ENCODE peak calls at places on chromosomes 7 and 10, in seven cellular contexts. One of them, this sample, is unnamed.

GRCh38 chr7:30327813-30328212 is 43.4 kb downstream of the ZNRF2 start:
- DNase-seq in WTC11: no peak
- DNase-seq in bronchial epithelial cell: peak; percentile 65
- DNase-seq in Calu3: peak; percentile 20
- DNase-seq in heart left ventricle: no peak
- DNase-seq in SK-N-SH: no peak
- DNase-seq in left ventricle myocardium inferior: no peak
- DNase-seq in this sample: no peak

GRCh38 chr7:106284516-106285050 is at the start of gene NAMPT:
- DNase-seq in WTC11: peak; percentile 69
- DNase-seq in bronchial epithelial cell: no peak
- DNase-seq in Calu3: peak; percentile 65
- DNase-seq in heart left ventricle: peak; percentile 59
- DNase-seq in SK-N-SH: peak; percentile 81
- DNase-seq in left ventricle myocardium inferior: peak; percentile 60
- DNase-seq in this sample: peak; percentile 55

GRCh38 chr10:89042547-89042946 is 51.9 kb downstream of the FAS start:
- DNase-seq in WTC11: no peak
- DNase-seq in bronchial epithelial cell: peak; percentile 98
- DNase-seq in Calu3: no peak
- DNase-seq in heart left ventricle: no peak
- DNase-seq in SK-N-SH: no peak
- DNase-seq in left ventricle myocardium inferior: no peak
- DNase-seq in this sample: no peak

GRCh38 chr7:159015081-159015893 is 129.4 kb downstream of the VIPR2 start:
- DNase-seq in WTC11: no peak
- DNase-seq in bronchial epithelial cell: no peak
- DNase-seq in Calu3: no peak
- DNase-seq in heart left ventricle: peak; percentile 87
- DNase-seq in SK-N-SH: no peak
- DNase-seq in left ventricle myocardium inferior: peak; percentile 81
- DNase-seq in this sample: no peak

GRCh38 chr7:44281811-44282600 is 43.4 kb downstream of the CAMK2B start:
- DNase-seq in WTC11: peak; percentile 6
- DNase-seq in bronchial epithelial cell: no peak
- DNase-seq in Calu3: no peak
- DNase-seq in heart left ventricle: no peak
- DNase-seq in SK-N-SH: peak; percentile 29
- DNase-seq in left ventricle myocardium inferior: peak; percentile 6
- DNase-seq in this sample: no peak

GRCh38 chr7:4879401-4880081 is 4.0 kb downstream of the RADIL start:
- DNase-seq in WTC11: no peak
- DNase-seq in bronchial epithelial cell: no peak
- DNase-seq in Calu3: no peak
- DNase-seq in heart left ventricle: peak; percentile 45
- DNase-seq in SK-N-SH: no peak
- DNase-seq in left ventricle myocardium inferior: no peak
- DNase-seq in this sample: no peak

GRCh38 chr7:135490783-135491182 is 19.1 kb downstream of the CNOT4 start:
- DNase-seq in WTC11: no peak
- DNase-seq in bronchial epithelial cell: peak; percentile 61
- DNase-seq in Calu3: peak; percentile 24
- DNase-seq in heart left ventricle: no peak
- DNase-seq in SK-N-SH: no peak
- DNase-seq in left ventricle myocardium inferior: no peak
- DNase-seq in this sample: no peak

GRCh38 chr10:87700031-87700796 is 40.5 kb downstream of the PAPSS2 start:
- DNase-seq in WTC11: no peak
- DNase-seq in bronchial epithelial cell: peak; percentile 57
- DNase-seq in Calu3: no peak
- DNase-seq in heart left ventricle: no peak
- DNase-seq in SK-N-SH: no peak
- DNase-seq in left ventricle myocardium inferior: no peak
- DNase-seq in this sample: no peak

GRCh38 chr7:141320287-141320686 is 230.9 kb upstream of the AGK start:
- DNase-seq in WTC11: no peak
- DNase-seq in bronchial epithelial cell: no peak
- DNase-seq in Calu3: no peak
- DNase-seq in heart left ventricle: no peak
- DNase-seq in SK-N-SH: no peak
- DNase-seq in left ventricle myocardium inferior: no peak
- DNase-seq in this sample: no peak

GRCh38 chr10:62437696-62438095 is 63.5 kb downstream of the ZNF365 start:
- DNase-seq in WTC11: no peak
- DNase-seq in bronchial epithelial cell: peak; percentile 69
- DNase-seq in Calu3: peak; percentile 59
- DNase-seq in heart left ventricle: no peak
- DNase-seq in SK-N-SH: peak; percentile 29
- DNase-seq in left ventricle myocardium inferior: no peak
- DNase-seq in this sample: peak; percentile 27

GRCh38 chr10:3741688-3742461 is 43.1 kb downstream of the KLF6 start:
- DNase-seq in WTC11: no peak
- DNase-seq in bronchial epithelial cell: no peak
- DNase-seq in Calu3: no peak
- DNase-seq in heart left ventricle: no peak
- DNase-seq in SK-N-SH: no peak
- DNase-seq in left ventricle myocardium inferior: no peak
- DNase-seq in this sample: no peak

GRCh38 chr10:69397972-69398371 is 18.7 kb downstream of the TACR2 start:
- DNase-seq in WTC11: no peak
- DNase-seq in bronchial epithelial cell: no peak
- DNase-seq in Calu3: no peak
- DNase-seq in heart left ventricle: no peak
- DNase-seq in SK-N-SH: peak; percentile 76
- DNase-seq in left ventricle myocardium inferior: no peak
- DNase-seq in this sample: no peak

GRCh38 chr10:110337906-110338305 is 33.2 kb upstream of the SMNDC1 start:
- DNase-seq in WTC11: no peak
- DNase-seq in bronchial epithelial cell: no peak
- DNase-seq in Calu3: no peak
- DNase-seq in heart left ventricle: no peak
- DNase-seq in SK-N-SH: no peak
- DNase-seq in left ventricle myocardium inferior: no peak
- DNase-seq in this sample: no peak

GRCh38 chr7:47683485-47683898 is 101.6 kb upstream of the TNS3 start:
- DNase-seq in WTC11: no peak
- DNase-seq in bronchial epithelial cell: no peak
- DNase-seq in Calu3: no peak
- DNase-seq in heart left ventricle: no peak
- DNase-seq in SK-N-SH: no peak
- DNase-seq in left ventricle myocardium inferior: no peak
- DNase-seq in this sample: no peak

GRCh38 chr10:4485611-4486010 is 340.4 kb upstream of the AKR1E2 start:
- DNase-seq in WTC11: no peak
- DNase-seq in bronchial epithelial cell: no peak
- DNase-seq in Calu3: no peak
- DNase-seq in heart left ventricle: no peak
- DNase-seq in SK-N-SH: no peak
- DNase-seq in left ventricle myocardium inferior: no peak
- DNase-seq in this sample: no peak

GRCh38 chr7:47621985-47622561 is 40.2 kb upstream of the TNS3 start:
- DNase-seq in WTC11: no peak
- DNase-seq in bronchial epithelial cell: no peak
- DNase-seq in Calu3: no peak
- DNase-seq in heart left ventricle: peak; percentile 33
- DNase-seq in SK-N-SH: no peak
- DNase-seq in left ventricle myocardium inferior: no peak
- DNase-seq in this sample: no peak

GRCh38 chr7:34652784-34653183 is 5.2 kb upstream of the NPSR1 start:
- DNase-seq in WTC11: no peak
- DNase-seq in bronchial epithelial cell: no peak
- DNase-seq in Calu3: peak; percentile 67
- DNase-seq in heart left ventricle: no peak
- DNase-seq in SK-N-SH: no peak
- DNase-seq in left ventricle myocardium inferior: no peak
- DNase-seq in this sample: no peak

GRCh38 chr7:2036786-2037185 is 196.0 kb downstream of the MAD1L1 start:
- DNase-seq in WTC11: peak; percentile 2
- DNase-seq in bronchial epithelial cell: no peak
- DNase-seq in Calu3: no peak
- DNase-seq in heart left ventricle: no peak
- DNase-seq in SK-N-SH: peak; percentile 23
- DNase-seq in left ventricle myocardium inferior: peak; percentile 3
- DNase-seq in this sample: no peak

GRCh38 chr7:142104550-142105527 is 6.7 kb upstream of the MGAM2 start:
- DNase-seq in WTC11: no peak
- DNase-seq in bronchial epithelial cell: peak; percentile 96
- DNase-seq in Calu3: peak; percentile 50
- DNase-seq in heart left ventricle: no peak
- DNase-seq in SK-N-SH: no peak
- DNase-seq in left ventricle myocardium inferior: no peak
- DNase-seq in this sample: no peak

DNA sequence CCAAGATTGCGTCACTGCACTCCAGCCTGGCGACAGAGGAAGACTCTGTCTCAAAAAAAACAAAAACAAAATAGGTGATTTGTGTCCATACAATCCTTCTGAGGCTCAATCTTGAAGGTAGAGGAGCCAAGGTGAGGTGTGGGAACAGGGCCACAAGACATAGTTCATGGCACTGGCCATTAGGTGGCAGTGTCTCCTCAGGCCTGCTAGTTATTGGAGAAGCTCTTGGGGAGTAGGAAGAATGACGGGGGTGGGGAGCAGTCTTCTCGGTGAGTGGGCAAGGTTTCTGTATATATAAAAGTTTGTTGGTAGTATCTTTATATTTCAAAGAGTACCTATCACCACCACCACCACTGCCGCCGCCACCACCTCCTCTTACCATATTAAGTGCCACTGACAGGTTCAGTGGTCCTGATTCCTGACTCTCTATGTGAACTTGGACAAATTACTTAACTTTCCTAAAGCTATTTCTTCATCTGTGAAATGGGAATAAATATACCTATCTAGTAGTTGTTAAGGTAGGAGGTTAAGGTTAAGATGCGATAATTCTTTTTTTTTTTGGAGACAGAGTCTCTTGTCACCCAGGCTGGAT is 24.0 kb downstream of the CCSER2 start:
- DNase-seq in WTC11: peak; percentile 82
- DNase-seq in bronchial epithelial cell: peak; percentile 65
- DNase-seq in Calu3: peak; percentile 53
- DNase-seq in heart left ventricle: peak; percentile 39
- DNase-seq in SK-N-SH: peak; percentile 65
- DNase-seq in left ventricle myocardium inferior: no peak
- DNase-seq in this sample: peak; percentile 64
- TF ChIP-seq CTCF in WTC11: peak; percentile 62
- TF ChIP-seq CTCF in bronchial epithelial cell: peak; percentile 80
- TF ChIP-seq CTCF in Calu3: peak; percentile 45
- TF ChIP-seq CTCF in heart left ventricle: peak; percentile 73
- TF ChIP-seq CTCF in SK-N-SH: peak; percentile 80
- TF ChIP-seq CTCF in left ventricle myocardium inferior: peak; percentile 76
- TF ChIP-seq CTCF in this sample: peak; percentile 60

DNA sequence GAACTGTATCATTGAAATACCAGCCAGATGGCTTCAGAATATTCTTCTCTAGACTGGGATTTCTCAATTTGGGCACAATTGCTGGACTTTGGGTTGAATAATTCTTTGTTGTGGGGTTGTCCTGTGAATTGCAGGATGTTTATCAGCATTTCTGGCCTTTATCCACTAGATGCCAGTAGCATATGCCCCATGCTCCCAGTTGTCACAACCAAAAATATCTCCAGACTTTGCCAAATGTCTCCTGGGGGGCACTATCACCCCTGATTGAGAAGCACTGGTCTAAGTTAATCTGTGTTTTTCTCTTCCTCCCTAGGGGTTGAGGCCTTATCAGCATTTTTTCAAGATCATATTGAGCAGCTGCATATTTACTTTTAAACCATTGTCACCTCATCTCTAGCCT is 204.9 kb upstream of the SP8 start:
- DNase-seq in WTC11: no peak
- DNase-seq in bronchial epithelial cell: peak; percentile 27
- DNase-seq in Calu3: no peak
- DNase-seq in heart left ventricle: no peak
- DNase-seq in SK-N-SH: no peak
- DNase-seq in left ventricle myocardium inferior: no peak
- DNase-seq in this sample: no peak
- TF ChIP-seq CTCF in WTC11: no peak
- TF ChIP-seq CTCF in bronchial epithelial cell: peak; percentile 63
- TF ChIP-seq CTCF in Calu3: peak; percentile 44
- TF ChIP-seq CTCF in heart left ventricle: no peak
- TF ChIP-seq CTCF in SK-N-SH: no peak
- TF ChIP-seq CTCF in left ventricle myocardium inferior: no peak
- TF ChIP-seq CTCF in this sample: no peak

GRCh38 chr7:112462236-112462635 is 12.0 kb downstream of the IFRD1 start:
- DNase-seq in WTC11: no peak
- DNase-seq in bronchial epithelial cell: peak; percentile 94
- DNase-seq in Calu3: peak; percentile 69
- DNase-seq in heart left ventricle: peak; percentile 46
- DNase-seq in SK-N-SH: no peak
- DNase-seq in left ventricle myocardium inferior: no peak
- DNase-seq in this sample: no peak

DNA sequence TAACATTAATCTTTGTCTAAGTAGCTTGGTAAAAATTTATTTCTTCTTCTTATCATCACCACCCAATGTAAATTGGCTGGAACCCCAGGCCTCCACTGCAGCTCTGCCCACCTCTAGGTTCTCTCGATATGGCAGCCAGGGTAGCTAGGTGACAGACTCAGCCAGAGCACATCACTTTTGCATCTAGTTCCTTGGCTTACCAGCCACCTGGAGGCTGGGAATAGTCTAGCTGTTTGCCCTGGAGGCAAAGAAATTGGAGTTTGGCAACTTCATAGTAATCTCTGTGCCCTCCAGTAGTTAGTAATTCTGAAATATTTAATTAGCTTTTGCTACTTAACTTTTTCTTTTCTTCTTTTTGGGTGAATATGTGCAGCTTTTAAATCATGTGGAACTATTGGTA is 9.4 kb downstream of the IFRD1 start:
- DNase-seq in WTC11: no peak
- DNase-seq in bronchial epithelial cell: no peak
- DNase-seq in Calu3: no peak
- DNase-seq in heart left ventricle: no peak
- DNase-seq in SK-N-SH: no peak
- DNase-seq in left ventricle myocardium inferior: no peak
- DNase-seq in this sample: no peak
- TF ChIP-seq CTCF in WTC11: no peak
- TF ChIP-seq CTCF in bronchial epithelial cell: no peak
- TF ChIP-seq CTCF in Calu3: no peak
- TF ChIP-seq CTCF in heart left ventricle: no peak
- TF ChIP-seq CTCF in SK-N-SH: no peak
- TF ChIP-seq CTCF in left ventricle myocardium inferior: no peak
- TF ChIP-seq CTCF in this sample: no peak

DNA sequence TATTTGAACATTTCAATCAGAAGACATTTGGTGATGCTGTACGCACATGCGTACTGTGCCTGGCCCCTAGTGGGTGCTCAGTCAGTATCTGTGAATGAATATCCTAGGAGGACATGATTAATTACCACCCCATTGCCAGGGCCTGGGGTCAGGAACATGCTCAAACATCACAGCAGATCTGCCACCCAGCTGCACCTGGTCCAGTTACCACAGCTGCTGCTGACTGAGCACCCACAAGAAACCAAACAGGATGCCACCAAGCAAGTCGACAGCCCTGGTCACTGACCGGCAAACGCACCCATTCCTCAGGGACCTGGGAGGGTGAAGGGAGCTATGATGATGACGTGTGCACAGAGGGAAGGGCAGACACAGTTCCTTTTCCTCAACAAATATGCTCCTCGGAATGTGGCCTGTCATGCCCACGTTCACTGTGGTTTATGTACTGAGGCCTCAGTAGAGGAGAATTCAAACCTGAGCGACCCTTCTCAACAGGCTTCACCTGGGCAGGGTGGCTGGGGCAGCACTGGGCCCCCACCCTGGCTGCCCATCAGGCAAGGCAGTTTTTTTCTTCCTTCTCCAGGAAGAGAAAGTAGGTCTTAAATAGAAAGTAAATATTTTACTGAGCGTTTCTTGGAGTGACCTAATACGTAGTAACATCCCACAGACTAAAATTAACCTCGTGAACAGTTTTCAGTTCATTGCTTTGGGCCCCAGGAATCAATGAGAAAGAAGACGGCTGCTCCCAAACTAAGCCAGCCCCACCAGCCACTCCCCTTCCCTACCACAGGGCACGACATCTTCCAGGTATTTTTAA is 13.4 kb downstream of the CTBP2 start:
- DNase-seq in WTC11: no peak
- DNase-seq in bronchial epithelial cell: peak; percentile 86
- DNase-seq in Calu3: peak; percentile 68
- DNase-seq in heart left ventricle: no peak
- DNase-seq in SK-N-SH: no peak
- DNase-seq in left ventricle myocardium inferior: no peak
- DNase-seq in this sample: no peak
- TF ChIP-seq CTCF in WTC11: no peak
- TF ChIP-seq CTCF in bronchial epithelial cell: no peak
- TF ChIP-seq CTCF in Calu3: no peak
- TF ChIP-seq CTCF in heart left ventricle: no peak
- TF ChIP-seq CTCF in SK-N-SH: no peak
- TF ChIP-seq CTCF in left ventricle myocardium inferior: no peak
- TF ChIP-seq CTCF in this sample: no peak

This sample was measured in endothelial cell.